ENCODE peak calls at places on chromosomes 7 and 10, in ten cellular contexts. R is AG10803, D is cardiac muscle cell, I is esophagus muscularis mucosa, N is pancreas, V is upper lobe of right lung, G is endodermal cell, A is OCI-LY7, E is choroid plexus epithelial cell, J is LNCaP clone FGC. Z is an unnamed sample.

GRCh38 chr10:6470894-6471618 is 109.0 kb downstream of the PRKCQ start:
- DNase-seq in R (no peak), D (no peak), I (no peak), N (no peak), V (no peak), G (no peak), A (no peak), E (no peak), J (no peak), Z (no peak)

GRCh38 chr7:44151679-44152355 is 10.7 kb upstream of the MYL7 start:
- DNase-seq in R (no peak), D (no peak), I (no peak), N (no peak), V (no peak), G (peak; percentile 32), A (no peak), E (no peak), J (no peak), Z (no peak)

GRCh38 chr10:65176994-65177393 is 1655.8 kb downstream of the REEP3 start:
- DNase-seq in R (no peak), D (no peak), I (no peak), N (no peak), V (no peak), G (no peak), A (no peak), E (no peak), J (no peak), Z (no peak)

GRCh38 chr7:131556912-131557457 is 557 bp upstream of the PODXL start:
- DNase-seq in R (no peak), D (no peak), I (no peak), N (no peak), V (no peak), G (peak; percentile 88), A (no peak), E (no peak), J (no peak), Z (no peak)

GRCh38 chr7:41733063-41733398 is 30.1 kb upstream of the INHBA start:
- DNase-seq in R (peak; percentile 52), D (no peak), I (no peak), N (no peak), V (no peak), G (no peak), A (no peak), E (no peak), J (no peak), Z (no peak)

GRCh38 chr10:97820305-97820704 is 29.3 kb upstream of the GOLGA7B start:
- DNase-seq in R (no peak), D (no peak), I (no peak), N (no peak), V (no peak), G (no peak), A (no peak), E (no peak), J (no peak), Z (no peak)

GRCh38 chr7:174704-175103 is 17.7 kb upstream of the FAM20C start:
- DNase-seq in R (no peak), D (no peak), I (no peak), N (no peak), V (no peak), G (no peak), A (no peak), E (no peak), J (no peak), Z (no peak)

GRCh38 chr10:129690248-129691070 is 223.4 kb downstream of the MGMT start:
- DNase-seq in R (no peak), D (no peak), I (no peak), N (no peak), V (no peak), G (peak; percentile 20), A (no peak), E (no peak), J (no peak), Z (no peak)

GRCh38 chr10:50417486-50417905 is 166.2 kb upstream of the ASAH2 start:
- DNase-seq in R (peak; percentile 30), D (peak; percentile 12), I (no peak), N (no peak), V (no peak), G (no peak), A (peak; percentile 20), E (no peak), J (no peak), Z (no peak)

GRCh38 chr7:2862831-2863361 is 18.8 kb upstream of the GNA12 start:
- DNase-seq in R (no peak), D (no peak), I (no peak), N (no peak), V (no peak), G (peak; percentile 72), A (no peak), E (peak; percentile 87), J (no peak), Z (no peak)
- H3K4me3 ChIP-seq in R (no peak overlapping the region), D (no peak overlapping the region), I (peak overlapping the region; percentile 8), N (no peak overlapping the region), V (no peak overlapping the region), G (no peak overlapping the region), A (no peak overlapping the region), E (peak overlapping the region; percentile 26), J (no peak overlapping the region), Z (no peak overlapping the region)

DNA sequence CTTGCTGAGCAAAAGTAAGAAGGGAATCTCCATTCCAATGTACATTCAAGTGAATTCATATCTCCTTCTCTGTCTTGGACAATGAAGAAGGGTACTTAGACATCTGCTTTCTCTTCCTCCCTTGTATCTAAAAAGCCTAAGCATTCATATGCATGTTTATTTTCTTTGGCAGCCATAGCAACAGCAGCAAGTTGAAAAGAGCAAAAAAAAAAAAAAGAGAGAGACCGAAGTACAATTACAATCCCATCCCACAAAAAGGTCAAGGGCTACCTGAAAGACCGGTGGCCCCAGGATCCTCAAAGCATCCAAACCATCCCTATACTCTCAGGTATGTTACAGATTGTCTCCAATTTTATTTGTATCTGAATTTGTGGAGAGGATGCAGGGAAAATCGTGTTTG is 4.1 kb downstream of the OR2F1 start:
- DNase-seq in R (no peak), D (no peak), I (no peak), N (no peak), V (no peak), G (no peak), A (no peak), E (peak; percentile 74), J (no peak), Z (no peak)
- H3K4me3 ChIP-seq in R (no peak overlapping the region), D (no peak overlapping the region), I (no peak overlapping the region), N (no peak overlapping the region), V (no peak overlapping the region), G (no peak overlapping the region), A (no peak overlapping the region), E (no peak overlapping the region), J (no peak overlapping the region), Z (no peak overlapping the region)

GRCh38 chr10:101843032-101843991 is at the start of gene KCNIP2:
- DNase-seq in R (no peak), D (peak; percentile 58), I (no peak), N (peak; percentile 49), V (peak; percentile 75), G (peak; percentile 94), A (peak; percentile 41), E (no peak), J (no peak), Z (peak; percentile 68)
- H3K4me3 ChIP-seq in R (no peak within 1 kb of the TSS), D (peak within 1 kb of the TSS; percentile 34), I (peak within 1 kb of the TSS; percentile 6), N (peak within 1 kb of the TSS; percentile 35), V (peak within 1 kb of the TSS; percentile 31), G (peak within 1 kb of the TSS; percentile 62), A (peak within 1 kb of the TSS; percentile 45), E (peak within 1 kb of the TSS; percentile 40), J (no peak within 1 kb of the TSS), Z (peak within 1 kb of the TSS; percentile 13)

GRCh38 chr10:62390497-62391176 is 16.5 kb downstream of the ZNF365 start:
- DNase-seq in R (no peak), D (no peak), I (no peak), N (no peak), V (no peak), G (no peak), A (no peak), E (no peak), J (no peak), Z (no peak)
- H3K4me3 ChIP-seq in R (no peak overlapping the region), D (no peak overlapping the region), I (no peak overlapping the region), N (no peak overlapping the region), V (no peak overlapping the region), G (no peak overlapping the region), A (no peak overlapping the region), E (no peak overlapping the region), J (no peak overlapping the region), Z (no peak overlapping the region)

GRCh38 chr7:77457779-77458178 is 41.6 kb upstream of the GSAP start:
- DNase-seq in R (no peak), D (no peak), I (no peak), N (no peak), V (no peak), G (no peak), A (no peak), E (no peak), J (no peak), Z (no peak)

GRCh38 chr7:77461246-77461645 is 45.1 kb upstream of the GSAP start:
- DNase-seq in R (no peak), D (no peak), I (no peak), N (no peak), V (no peak), G (no peak), A (no peak), E (peak; percentile 42), J (no peak), Z (no peak)

GRCh38 chr7:77460057-77460486 is 43.9 kb upstream of the GSAP start:
- DNase-seq in R (no peak), D (no peak), I (no peak), N (no peak), V (no peak), G (no peak), A (peak; percentile 5), E (no peak), J (no peak), Z (no peak)

GRCh38 chr7:77458786-77459185 is 42.6 kb upstream of the GSAP start:
- DNase-seq in R (no peak), D (no peak), I (no peak), N (no peak), V (no peak), G (no peak), A (no peak), E (peak; percentile 42), J (no peak), Z (no peak)

DNA sequence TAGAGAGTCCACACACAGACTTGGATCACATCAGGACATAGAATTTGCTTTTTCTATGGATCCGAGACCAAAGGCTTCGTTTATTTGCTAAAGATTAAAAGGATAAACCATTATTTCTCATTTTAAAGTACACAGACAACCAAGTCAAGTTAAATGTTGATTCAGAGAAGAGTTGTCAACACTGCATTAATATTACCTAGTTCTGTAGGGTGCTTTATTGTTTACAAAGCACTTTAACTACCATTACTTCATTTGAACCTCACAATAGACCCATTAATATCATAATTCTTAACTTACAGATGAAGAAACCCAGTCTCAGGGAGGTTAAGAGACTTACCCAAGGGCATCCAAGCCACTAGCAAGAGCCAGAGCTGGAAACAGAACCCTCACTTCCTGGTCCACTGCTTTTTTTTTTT is 43.2 kb upstream of the GSAP start:
- DNase-seq in R (no peak), D (no peak), I (no peak), N (no peak), V (no peak), G (no peak), A (no peak), E (no peak), J (peak; percentile 79), Z (no peak)
- H3K4me3 ChIP-seq in R (no peak overlapping the region), D (no peak overlapping the region), I (no peak overlapping the region), N (no peak overlapping the region), V (no peak overlapping the region), G (no peak overlapping the region), A (no peak overlapping the region), E (no peak overlapping the region), J (no peak overlapping the region), Z (no peak overlapping the region)

GRCh38 chr7:154493594-154493993 is 441.4 kb downstream of the DPP6 start:
- DNase-seq in R (no peak), D (no peak), I (no peak), N (no peak), V (no peak), G (no peak), A (no peak), E (no peak), J (no peak), Z (no peak)
- H3K4me3 ChIP-seq in R (no peak overlapping the region), D (no peak overlapping the region), I (no peak overlapping the region), N (no peak overlapping the region), V (no peak overlapping the region), G (no peak overlapping the region), A (no peak overlapping the region), E (no peak overlapping the region), J (no peak overlapping the region), Z (no peak overlapping the region)